ENCODE peak calls at places on chromosomes 16 and 17, in five cellular contexts. N, D, F, B and R are unnamed samples.

GRCh38 chr16:11629071-11630030 is 38.9 kb upstream of the SNN start:
- DNase-seq in N (peak; percentile 96), D (peak; percentile 23), F (no peak), B (no peak), R (no peak)

GRCh38 chr17:28549274-28550132 is 2.9 kb downstream of the UNC119 start:
- DNase-seq in N (no peak), D (no peak), F (no peak), B (no peak), R (no peak)

GRCh38 chr17:40480501-40481003 is 20.9 kb downstream of the TNS4 start:
- DNase-seq in N (no peak), D (no peak), F (no peak), B (no peak), R (no peak)

GRCh38 chr17:81020767-81021497 is 14.0 kb upstream of the BAIAP2 start:
- DNase-seq in N (peak; percentile 34), D (peak; percentile 75), F (no peak), B (no peak), R (peak; percentile 2)

GRCh38 chr16:73232555-73233422 is 184.9 kb upstream of the ZFHX3 start:
- DNase-seq in N (peak; percentile 94), D (no peak), F (peak; percentile 97), B (peak; percentile 85), R (no peak)

GRCh38 chr16:85902366-85903155 is 3.6 kb downstream of the IRF8 start:
- DNase-seq in N (no peak), D (peak; percentile 65), F (no peak), B (no peak), R (peak; percentile 62)

GRCh38 chr17:31571124-31571892 is 179.8 kb downstream of the RAB11FIP4 start:
- DNase-seq in N (peak; percentile 78), D (peak; percentile 34), F (peak; percentile 91), B (no peak), R (no peak)

GRCh38 chr17:70318061-70318460 is 148.7 kb downstream of the KCNJ2 start:
- DNase-seq in N (no peak), D (no peak), F (no peak), B (no peak), R (no peak)

GRCh38 chr17:222172-222571 is 40.7 kb upstream of the DOC2B start:
- DNase-seq in N (no peak), D (no peak), F (no peak), B (no peak), R (no peak)

GRCh38 chr17:78042542-78042941 is 84.0 kb downstream of the TNRC6C start:
- DNase-seq in N (no peak), D (no peak), F (no peak), B (no peak), R (no peak)

GRCh38 chr16:87707097-87707496 is 58.7 kb downstream of the KLHDC4 start:
- DNase-seq in N (no peak), D (peak; percentile 86), F (no peak), B (no peak), R (no peak)

GRCh38 chr16:83110221-83110768 is 483.5 kb downstream of the CDH13 start:
- DNase-seq in N (no peak), D (no peak), F (no peak), B (no peak), R (no peak)

GRCh38 chr17:83100853-83101391 is 21.5 kb downstream of the METRNL start:
- DNase-seq in N (no peak), D (peak; percentile 68), F (no peak), B (no peak), R (peak; percentile 66)

GRCh38 chr17:8227238-8227581 is 16.8 kb upstream of the AURKB start:
- DNase-seq in N (no peak), D (no peak), F (no peak), B (no peak), R (no peak)

GRCh38 chr17:34452769-34453168 is 89.7 kb upstream of the CCL1 start:
- DNase-seq in N (no peak), D (no peak), F (no peak), B (no peak), R (no peak)

GRCh38 chr16:53743149-53743566 is 39.2 kb downstream of the FTO start:
- DNase-seq in N (peak; percentile 70), D (peak; percentile 26), F (peak; percentile 28), B (no peak), R (no peak)

GRCh38 chr17:37608369-37609169 is 649 bp downstream of the SYNRG start:
- DNase-seq in N (peak; percentile 54), D (peak; percentile 86), F (peak; percentile 63), B (no peak), R (peak; percentile 11)

GRCh38 chr16:69274699-69275235 is 36.4 kb upstream of the VPS4A start:
- DNase-seq in N (no peak), D (no peak), F (no peak), B (no peak), R (no peak)